ENCODE peak calls at places on chromosomes 13 and 19, in eight cellular contexts. L is psoas muscle, R is mammary epithelial cell, K is RWPE1, U is Peyer's patch, W is omental fat pad, S is endothelial cell, D is GM13977. F is an unnamed sample.

GRCh38 chr13:111575719-111576118 is 255.3 kb downstream of the TEX29 start:
- DNase-seq in L (no peak), R (no peak), K (no peak), U (no peak), W (no peak), S (no peak), D (no peak), F (no peak)

GRCh38 chr13:42720116-42720857 is 61.1 kb upstream of the FAM216B start:
- DNase-seq in L (no peak), R (peak), K (peak), U (no peak), W (peak), S (no peak), D (no peak), F (no peak)

GRCh38 chr13:93476175-93476574 is 249.6 kb downstream of the GPC6 start:
- DNase-seq in L (no peak), R (peak), K (peak), U (no peak), W (no peak), S (no peak), D (no peak), F (no peak)

GRCh38 chr13:22012676-22013075 is 341.8 kb downstream of the FGF9 start:
- DNase-seq in L (no peak), R (no peak), K (no peak), U (no peak), W (no peak), S (no peak), D (no peak), F (no peak)

GRCh38 chr13:22506286-22506685 is 674.5 kb upstream of the SGCG start:
- DNase-seq in L (no peak), R (no peak), K (no peak), U (no peak), W (no peak), S (no peak), D (no peak), F (no peak)

GRCh38 chr13:73090116-73090811 is 31.5 kb downstream of the KLF5 start:
- DNase-seq in L (no peak), R (peak), K (peak), U (no peak), W (no peak), S (no peak), D (no peak), F (no peak)

GRCh38 chr19:49091391-49092038 is 6.3 kb downstream of the SNRNP70 start:
- DNase-seq in L (no peak), R (no peak), K (no peak), U (no peak), W (no peak), S (no peak), D (no peak), F (no peak)

GRCh38 chr13:24307211-24308067 is 1.9 kb upstream of the C1QTNF9 start:
- DNase-seq in L (no peak), R (no peak), K (no peak), U (no peak), W (no peak), S (no peak), D (no peak), F (no peak)

GRCh38 chr13:45931211-45931610 is 79.7 kb upstream of the SIAH3 start:
- DNase-seq in L (no peak), R (no peak), K (no peak), U (no peak), W (no peak), S (no peak), D (no peak), F (no peak)

GRCh38 chr19:38209671-38210457 is 14.2 kb downstream of the DPF1 start:
- DNase-seq in L (peak), R (no peak), K (no peak), U (peak), W (no peak), S (no peak), D (no peak), F (no peak)

GRCh38 chr13:48401480-48401879 is 11.4 kb downstream of the LPAR6 start:
- DNase-seq in L (no peak), R (no peak), K (no peak), U (no peak), W (no peak), S (no peak), D (no peak), F (no peak)

GRCh38 chr19:3748965-3749364 is 12.5 kb downstream of the APBA3 start:
- DNase-seq in L (no peak), R (no peak), K (no peak), U (no peak), W (no peak), S (no peak), D (no peak), F (no peak)

GRCh38 chr19:18202759-18203407 is 959 bp downstream of the RAB3A start:
- DNase-seq in L (no peak), R (peak), K (no peak), U (no peak), W (no peak), S (peak), D (peak), F (peak)
- TF ChIP-seq CTCF in L (peak), R (no peak), K (peak), U (peak), W (no peak), S (peak), D (peak), F (peak)

DNA sequence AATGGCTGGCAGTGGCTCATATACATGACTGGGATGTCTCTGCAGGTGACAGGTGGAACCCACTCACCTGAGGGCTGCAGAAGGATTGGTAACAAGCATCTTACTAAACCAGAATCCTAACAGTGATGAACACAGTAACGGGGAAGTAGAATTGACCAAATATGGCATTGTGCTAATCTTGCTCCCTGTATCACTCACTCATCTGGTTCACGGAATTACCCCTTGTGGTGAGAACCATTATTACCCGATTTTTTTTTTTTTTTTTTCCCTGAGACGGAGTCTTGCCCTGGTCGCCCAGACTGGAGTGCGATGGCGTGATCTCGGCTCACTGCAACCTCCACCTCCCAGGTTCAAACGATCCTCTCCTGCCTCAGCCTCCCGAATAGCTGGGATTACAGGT is 69.5 kb downstream of the PTPRS start:
- DNase-seq in L (no peak), R (no peak), K (no peak), U (no peak), W (no peak), S (no peak), D (no peak), F (no peak)
- TF ChIP-seq CTCF in L (no peak), R (no peak), K (no peak), U (no peak), W (no peak), S (peak), D (no peak), F (no peak)

GRCh38 chr19:35154535-35155406 is at the start of gene FXYD5:
- DNase-seq in L (peak), R (peak), K (peak), U (peak), W (peak), S (peak), D (peak), F (no peak)
- TF ChIP-seq CTCF in L (no peak), R (no peak), K (no peak), U (no peak), W (peak), S (no peak), D (no peak), F (no peak)

DNA sequence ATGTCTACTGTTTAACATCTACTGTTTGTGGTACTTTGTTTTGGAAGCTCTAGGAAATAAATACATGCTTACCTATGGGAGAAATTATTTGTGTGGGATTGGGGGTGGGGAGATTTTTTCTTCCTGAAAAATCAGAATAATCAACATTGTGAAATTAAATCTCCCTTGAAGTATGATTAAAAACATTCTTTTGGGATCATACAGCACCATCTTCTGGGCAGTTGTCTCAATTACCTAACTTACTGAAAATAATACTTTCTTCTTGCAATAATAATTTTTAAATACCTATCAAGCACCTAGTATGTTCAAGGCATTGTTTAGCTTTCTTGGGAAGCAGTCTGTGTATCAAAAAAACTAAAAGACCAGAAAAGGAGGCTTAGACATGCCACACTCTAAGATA is 576.5 kb upstream of the ARGLU1 start:
- DNase-seq in L (no peak), R (no peak), K (no peak), U (no peak), W (no peak), S (no peak), D (no peak), F (no peak)
- TF ChIP-seq CTCF in L (no peak), R (no peak), K (no peak), U (no peak), W (no peak), S (peak), D (no peak), F (no peak)

GRCh38 chr19:30799854-30800755 is 427.9 kb downstream of the ZNF536 start:
- DNase-seq in L (peak), R (no peak), K (peak), U (no peak), W (no peak), S (peak), D (no peak), F (no peak)
- TF ChIP-seq CTCF in L (peak), R (peak), K (peak), U (no peak), W (no peak), S (peak), D (peak), F (peak)

GRCh38 chr19:10227215-10227971 is 3.7 kb downstream of the S1PR2 start:
- DNase-seq in L (peak), R (no peak), K (no peak), U (no peak), W (no peak), S (no peak), D (no peak), F (no peak)
- TF ChIP-seq CTCF in L (no peak), R (no peak), K (no peak), U (no peak), W (no peak), S (no peak), D (no peak), F (no peak)

GRCh38 chr19:16970821-16971220 is 55.8 kb downstream of the CPAMD8 start:
- DNase-seq in L (no peak), R (no peak), K (no peak), U (no peak), W (no peak), S (no peak), D (no peak), F (no peak)

DNA sequence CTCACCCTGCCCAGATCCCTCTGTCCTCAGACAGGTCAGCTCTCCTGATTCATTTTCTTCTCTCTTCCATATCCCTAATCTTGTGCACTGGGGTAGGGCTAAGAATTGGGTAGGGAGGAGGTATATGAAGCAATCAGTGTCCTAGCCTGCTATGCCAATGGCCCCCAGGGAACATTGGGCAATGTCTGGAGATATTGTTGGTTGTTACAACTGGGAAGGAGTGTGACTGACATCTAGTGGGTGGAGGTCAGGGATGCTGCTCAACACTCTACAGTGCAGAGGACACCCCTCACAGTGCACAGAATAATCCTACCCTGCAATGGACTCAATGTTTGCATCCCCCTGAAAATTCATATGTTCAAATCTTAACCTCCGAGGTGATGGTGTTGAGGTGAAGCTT is 57.5 kb downstream of the CPAMD8 start:
- DNase-seq in L (no peak), R (peak), K (peak), U (no peak), W (no peak), S (no peak), D (no peak), F (no peak)
- TF ChIP-seq CTCF in L (no peak), R (peak), K (no peak), U (no peak), W (no peak), S (no peak), D (peak), F (no peak)

DNA sequence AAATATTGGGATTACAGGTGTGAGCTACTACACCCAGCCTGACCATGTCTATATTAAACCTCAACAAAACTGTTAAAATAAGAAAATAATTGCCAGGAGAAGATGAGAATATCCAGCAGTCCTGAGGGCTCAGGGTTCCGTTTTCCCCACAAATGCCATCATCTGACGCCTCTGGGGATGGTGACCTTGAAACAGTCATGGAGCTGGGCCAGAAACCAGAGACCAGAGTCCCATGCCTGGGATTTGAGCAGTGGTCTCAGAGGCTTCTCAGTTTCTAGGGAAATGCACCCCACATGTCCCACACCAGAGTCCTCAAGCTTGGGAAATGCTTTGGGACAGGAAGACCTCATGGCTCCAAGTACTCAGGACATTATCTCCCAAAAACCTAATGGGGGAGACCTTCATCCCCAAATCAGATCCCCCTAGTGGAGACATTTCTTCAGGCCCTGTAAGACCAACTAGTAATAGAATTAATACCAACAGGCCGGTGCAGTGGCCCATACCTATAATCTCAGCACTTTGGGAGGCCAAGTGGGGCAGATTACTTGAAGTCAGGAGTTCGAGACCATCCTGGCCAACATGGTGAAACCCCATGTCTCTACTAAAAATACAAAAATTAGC is 2.9 kb upstream of the MAP1S start:
- DNase-seq in L (no peak), R (no peak), K (no peak), U (no peak), W (no peak), S (no peak), D (no peak), F (no peak)
- TF ChIP-seq CTCF in L (no peak), R (peak), K (no peak), U (no peak), W (no peak), S (no peak), D (no peak), F (no peak)

GRCh38 chr19:14529254-14530004 is at the start of gene TECR:
- DNase-seq in L (peak), R (peak), K (peak), U (peak), W (peak), S (peak), D (peak), F (peak)
- TF ChIP-seq CTCF in L (no peak), R (no peak), K (no peak), U (no peak), W (no peak), S (no peak), D (no peak), F (no peak)